ENCODE peak calls at places on chromosomes 12 and 14, in ten cellular contexts. L is CD4-positive, alpha-beta T cell; D is T-cell; E is naive B cell; R is activated CD8-positive, alpha-beta T cell treated with anti-CD3 and anti-CD28 coated beads for 36 hours; B is aorta; H is memory B cell; Z is CD4-positive, CD25-positive, alpha-beta regulatory T cell; A is effector memory CD8-positive, alpha-beta T cell; S is gastrocnemius medialis. W is an unnamed sample.

GRCh38 chr12:93151079-93151759 is 222.1 kb upstream of the EEA1 start:
- ATAC-seq in L (no peak), D (no peak), E (no peak), R (no peak), B (no peak), H (no peak), Z (no peak), A (no peak), S (no peak), W (no peak)

GRCh38 chr12:93387780-93388179 is 10.1 kb downstream of the NUDT4 start:
- ATAC-seq in L (no peak), D (peak; percentile 20), E (no peak), R (peak; percentile 90), B (no peak), H (no peak), Z (no peak), A (no peak), S (no peak), W (peak; percentile 95)

GRCh38 chr12:123050913-123051312 is 70.4 kb downstream of the ARL6IP4 start:
- ATAC-seq in L (no peak), D (no peak), E (no peak), R (peak; percentile 70), B (no peak), H (no peak), Z (no peak), A (no peak), S (no peak), W (no peak)

GRCh38 chr14:66623838-66624237 is 115.9 kb downstream of the GPHN start:
- ATAC-seq in L (no peak), D (no peak), E (no peak), R (no peak), B (no peak), H (no peak), Z (no peak), A (no peak), S (no peak), W (no peak)

GRCh38 chr12:2765052-2765451 is 29.7 kb upstream of the FKBP4 start:
- ATAC-seq in L (no peak), D (no peak), E (no peak), R (no peak), B (no peak), H (no peak), Z (no peak), A (no peak), S (no peak), W (no peak)

GRCh38 chr14:21476526-21476924 is 234 bp downstream of the RAB2B start:
- ATAC-seq in L (peak; percentile 52), D (peak; percentile 55), E (peak; percentile 48), R (peak; percentile 52), B (peak; percentile 94), H (peak; percentile 47), Z (no peak), A (peak; percentile 45), S (peak; percentile 74), W (peak; percentile 63)

GRCh38 chr14:38404100-38404541 is 148.2 kb upstream of the CLEC14A start:
- ATAC-seq in L (no peak), D (no peak), E (no peak), R (no peak), B (no peak), H (no peak), Z (no peak), A (no peak), S (no peak), W (no peak)

GRCh38 chr12:52280796-52281560 is 6.5 kb downstream of the KRT86 start:
- ATAC-seq in L (no peak), D (no peak), E (no peak), R (no peak), B (peak; percentile 41), H (no peak), Z (no peak), A (no peak), S (peak; percentile 30), W (no peak)

GRCh38 chr12:6391013-6391412 is 7.1 kb downstream of the LTBR start:
- ATAC-seq in L (no peak), D (no peak), E (no peak), R (no peak), B (peak; percentile 39), H (no peak), Z (no peak), A (no peak), S (no peak), W (no peak)

GRCh38 chr12:13450231-13451080 is 253.9 kb downstream of the EMP1 start:
- ATAC-seq in L (no peak), D (no peak), E (no peak), R (no peak), B (no peak), H (no peak), Z (no peak), A (no peak), S (no peak), W (no peak)

GRCh38 chr14:90893028-90893427 is 76.8 kb upstream of the TTC7B start:
- ATAC-seq in L (no peak), D (no peak), E (no peak), R (no peak), B (no peak), H (no peak), Z (no peak), A (no peak), S (no peak), W (no peak)

GRCh38 chr12:111705672-111706071 is 19.8 kb downstream of the ACAD10 start:
- ATAC-seq in L (no peak), D (no peak), E (no peak), R (no peak), B (no peak), H (no peak), Z (no peak), A (no peak), S (no peak), W (no peak)

GRCh38 chr14:63361790-63362189 is 43.1 kb upstream of the GPHB5 start:
- ATAC-seq in L (no peak), D (no peak), E (no peak), R (no peak), B (no peak), H (no peak), Z (no peak), A (no peak), S (no peak), W (no peak)

GRCh38 chr12:24226745-24227350 is 277.4 kb upstream of the SOX5 start:
- ATAC-seq in L (no peak), D (no peak), E (no peak), R (no peak), B (peak; percentile 73), H (no peak), Z (no peak), A (no peak), S (no peak), W (no peak)

GRCh38 chr12:119666900-119667576 is 895 bp upstream of the PRKAB1 start:
- ATAC-seq in L (no peak), D (no peak), E (no peak), R (no peak), B (peak; percentile 6), H (no peak), Z (no peak), A (no peak), S (no peak), W (peak; percentile 2)

GRCh38 chr12:5210918-5211290 is 167.2 kb downstream of the KCNA5 start:
- ATAC-seq in L (no peak), D (no peak), E (no peak), R (no peak), B (no peak), H (no peak), Z (no peak), A (no peak), S (no peak), W (no peak)

GRCh38 chr14:75720828-75721227 is 59.8 kb downstream of the TTLL5 start:
- ATAC-seq in L (no peak), D (no peak), E (no peak), R (no peak), B (peak; percentile 69), H (no peak), Z (no peak), A (no peak), S (peak; percentile 22), W (no peak)

GRCh38 chr14:51335521-51335920 is 95.5 kb downstream of the TMX1 start:
- ATAC-seq in L (no peak), D (no peak), E (no peak), R (no peak), B (peak; percentile 86), H (no peak), Z (no peak), A (no peak), S (peak; percentile 66), W (no peak)

GRCh38 chr12:46401703-46402102 is 29.1 kb upstream of the SLC38A2 start:
- ATAC-seq in L (no peak), D (no peak), E (no peak), R (no peak), B (peak; percentile 78), H (no peak), Z (no peak), A (no peak), S (no peak), W (no peak)

GRCh38 chr14:20866963-20867362 is 24.2 kb upstream of the RNASE3 start:
- ATAC-seq in L (no peak), D (no peak), E (no peak), R (no peak), B (no peak), H (no peak), Z (no peak), A (no peak), S (no peak), W (no peak)

GRCh38 chr14:103868242-103868897 is 21.0 kb upstream of the PPP1R13B start:
- ATAC-seq in L (no peak), D (no peak), E (no peak), R (no peak), B (no peak), H (no peak), Z (no peak), A (no peak), S (no peak), W (no peak)

GRCh38 chr12:94770397-94770759 is 120.0 kb upstream of the TMCC3 start:
- ATAC-seq in L (no peak), D (no peak), E (no peak), R (no peak), B (no peak), H (no peak), Z (no peak), A (no peak), S (no peak), W (no peak)

GRCh38 chr12:57765003-57765697 is 1.7 kb downstream of the CYP27B1 start:
- ATAC-seq in L (peak; percentile 71), D (peak; percentile 80), E (peak; percentile 78), R (peak; percentile 72), B (peak; percentile 58), H (peak; percentile 79), Z (peak; percentile 63), A (peak; percentile 76), S (no peak), W (peak; percentile 80)

W was measured in activated T-helper 17 cell treated with anti-CD3 and anti-CD28 coated beads, Interleukin-2, amount 50 U/mL, for 72 hours.